ENCODE peak calls at places on chromosomes 4 and X, in eight cellular contexts. S is iPS DF 6.9, G is cardiac muscle cell, F is fibroblast of the aortic adventitia, R is astrocyte of the spinal cord, W is MG63, I is stomach, T is endothelial cell of umbilical vein. B is an unnamed sample.

GRCh38 chrX:106323357-106323756 is 155.3 kb downstream of the PWWP3B start:
- DNase-seq in S (no peak), G (no peak), F (no peak), R (no peak), W (no peak), I (no peak), T (no peak), B (no peak)

GRCh38 chrX:7985568-7985967 is 58.4 kb upstream of the PNPLA4 start:
- DNase-seq in S (no peak), G (no peak), F (no peak), R (peak; percentile 35), W (no peak), I (no peak), T (no peak), B (peak; percentile 22)

GRCh38 chrX:48794993-48795501 is 6.8 kb upstream of the HDAC6 start:
- DNase-seq in S (no peak), G (peak; percentile 67), F (peak; percentile 64), R (peak; percentile 39), W (peak; percentile 40), I (no peak), T (no peak), B (peak; percentile 84)

GRCh38 chr4:95183656-95184408 is 364.9 kb downstream of the UNC5C start:
- DNase-seq in S (no peak), G (no peak), F (no peak), R (no peak), W (no peak), I (no peak), T (no peak), B (no peak)

GRCh38 chr4:121189811-121190210 is 25.7 kb upstream of the TNIP3 start:
- DNase-seq in S (no peak), G (no peak), F (no peak), R (no peak), W (no peak), I (no peak), T (no peak), B (no peak)

GRCh38 chr4:160182727-160183126 is 1079.8 kb downstream of the RAPGEF2 start:
- DNase-seq in S (no peak), G (no peak), F (no peak), R (no peak), W (no peak), I (no peak), T (no peak), B (no peak)

GRCh38 chrX:107576841-107577240 is 51.5 kb upstream of the PRPS1 start:
- DNase-seq in S (no peak), G (no peak), F (no peak), R (no peak), W (no peak), I (no peak), T (no peak), B (no peak)

GRCh38 chr4:177451108-177451500 is 8.9 kb upstream of the AGA start:
- DNase-seq in S (no peak), G (no peak), F (no peak), R (no peak), W (no peak), I (no peak), T (no peak), B (no peak)

GRCh38 chrX:154649864-154650510 is 3.4 kb downstream of the CTAG2 start:
- DNase-seq in S (no peak), G (no peak), F (no peak), R (no peak), W (no peak), I (no peak), T (no peak), B (no peak)
- H3K4me3 ChIP-seq in S (no peak overlapping the region), G (no peak overlapping the region), F (no peak overlapping the region), R (no peak overlapping the region), W (no peak overlapping the region), I (no peak overlapping the region), T (no peak overlapping the region), B (no peak overlapping the region)

DNA sequence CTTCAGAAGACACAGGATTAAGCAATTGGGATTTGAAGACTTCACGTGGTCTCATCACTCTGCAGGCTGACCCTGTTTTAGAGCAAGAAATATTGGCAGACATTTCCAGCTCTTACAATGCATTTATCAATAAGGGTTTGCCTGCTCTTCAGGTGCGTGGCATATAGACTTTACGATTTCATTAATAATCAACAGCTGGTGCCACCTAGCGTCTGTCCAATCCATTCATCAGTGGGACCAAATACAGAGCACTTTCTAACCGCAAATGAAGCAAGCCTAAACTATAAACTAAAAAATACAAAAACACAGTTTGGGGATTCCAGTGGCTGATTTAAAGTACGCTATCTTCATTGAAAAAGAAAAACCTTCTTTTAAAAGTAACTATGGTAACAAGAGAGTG is 125.4 kb upstream of the DMD start:
- DNase-seq in S (no peak), G (peak; percentile 27), F (peak; percentile 25), R (peak; percentile 8), W (peak; percentile 9), I (no peak), T (peak; percentile 38), B (no peak)
- H3K4me3 ChIP-seq in S (no peak overlapping the region), G (no peak overlapping the region), F (no peak overlapping the region), R (no peak overlapping the region), W (peak overlapping the region; percentile 12), I (no peak overlapping the region), T (no peak overlapping the region), B (no peak overlapping the region)

DNA sequence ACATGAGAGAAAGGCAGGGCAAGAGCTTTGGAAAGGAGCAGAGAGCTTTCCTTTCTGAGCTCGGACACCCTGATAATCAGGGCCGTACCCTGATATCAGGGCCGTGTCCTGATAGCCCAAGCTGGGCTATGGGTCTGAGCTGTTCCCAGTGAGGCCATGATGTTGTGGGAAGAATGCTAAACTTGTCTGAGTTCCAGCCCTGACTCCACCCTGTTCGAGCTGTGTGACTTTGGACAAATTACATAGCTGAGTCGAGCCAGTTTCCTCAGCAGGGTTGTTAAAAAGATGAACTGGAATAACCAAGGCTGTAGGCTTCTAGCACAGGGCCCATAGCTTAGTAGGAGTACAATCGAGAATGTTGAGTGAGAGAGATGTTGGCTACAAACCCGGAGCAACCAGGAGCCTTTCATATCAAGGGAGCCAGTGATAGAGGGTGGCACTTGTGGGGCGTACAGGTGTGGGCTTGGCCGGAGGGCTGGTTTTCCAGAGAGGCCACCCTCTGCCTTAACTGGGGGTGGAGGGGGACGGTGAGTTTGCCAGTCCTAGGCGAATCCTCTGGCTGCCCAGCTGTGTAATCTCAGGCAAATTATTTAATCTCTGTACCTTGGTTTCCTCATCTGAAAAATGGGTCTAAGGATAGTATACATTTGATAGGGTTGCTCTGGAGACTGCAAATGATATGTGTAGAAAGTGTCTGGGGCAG is 3.5 kb upstream of the CXCR3 start:
- DNase-seq in S (no peak), G (peak; percentile 20), F (peak; percentile 60), R (no peak), W (no peak), I (no peak), T (no peak), B (peak; percentile 39)
- H3K4me3 ChIP-seq in S (no peak overlapping the region), G (no peak overlapping the region), F (no peak overlapping the region), R (no peak overlapping the region), W (no peak overlapping the region), I (no peak overlapping the region), T (no peak overlapping the region), B (no peak overlapping the region)

GRCh38 chr4:7755529-7755928 is 184.1 kb downstream of the AFAP1 start:
- DNase-seq in S (no peak), G (no peak), F (no peak), R (no peak), W (no peak), I (no peak), T (no peak), B (no peak)
- H3K4me3 ChIP-seq in S (no peak overlapping the region), G (no peak overlapping the region), F (no peak overlapping the region), R (no peak overlapping the region), W (no peak overlapping the region), I (no peak overlapping the region), T (no peak overlapping the region), B (no peak overlapping the region)

GRCh38 chr4:151329217-151330007 is 4.0 kb upstream of the SH3D19 start:
- DNase-seq in S (no peak), G (no peak), F (peak; percentile 26), R (no peak), W (no peak), I (no peak), T (no peak), B (peak; percentile 17)

GRCh38 chr4:151325320-151326246 is at the start of gene SH3D19:
- DNase-seq in S (no peak), G (peak; percentile 83), F (peak; percentile 66), R (peak; percentile 64), W (peak; percentile 79), I (peak; percentile 75), T (peak; percentile 91), B (peak; percentile 59)

DNA sequence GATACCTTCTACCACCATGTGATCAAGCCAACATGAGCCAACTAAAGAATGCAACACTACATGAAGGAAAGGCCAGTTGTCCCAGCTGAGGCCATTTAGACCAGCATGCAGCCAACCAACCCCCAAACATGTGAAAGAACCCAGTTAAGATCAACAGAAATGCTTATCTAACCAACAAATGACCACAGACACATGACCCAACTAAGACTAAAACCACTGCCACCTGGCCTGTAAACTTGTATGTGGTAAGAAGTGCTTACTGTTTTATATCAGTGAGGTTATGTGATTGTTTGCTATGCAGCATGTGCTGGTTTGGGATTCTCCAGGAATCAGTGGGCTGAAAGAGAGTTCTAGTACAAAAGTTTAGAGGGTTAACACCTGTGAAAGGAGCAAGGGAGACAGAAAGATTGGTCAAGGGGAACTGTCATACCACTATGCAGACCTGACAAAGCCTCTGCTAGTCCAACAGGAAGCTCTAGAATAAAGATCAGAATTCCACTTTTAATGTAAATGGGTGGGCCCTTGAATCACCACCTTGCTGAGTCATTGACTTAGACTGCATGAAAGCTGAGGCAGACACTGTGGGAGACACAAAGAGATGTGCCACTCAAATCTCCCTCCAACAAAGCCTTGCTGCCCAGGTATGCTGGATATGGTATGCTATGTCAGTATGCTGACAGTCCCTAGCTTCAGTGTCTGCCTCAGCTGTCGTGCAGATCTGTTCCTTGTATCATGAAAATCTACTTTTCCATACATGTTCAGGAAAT is 6.1 kb upstream of the SH3D19 start:
- DNase-seq in S (no peak), G (no peak), F (peak; percentile 35), R (peak; percentile 45), W (no peak), I (no peak), T (no peak), B (peak; percentile 17)
- H3K4me3 ChIP-seq in S (no peak overlapping the region), G (no peak overlapping the region), F (no peak overlapping the region), R (no peak overlapping the region), W (no peak overlapping the region), I (no peak overlapping the region), T (no peak overlapping the region), B (no peak overlapping the region)

DNA sequence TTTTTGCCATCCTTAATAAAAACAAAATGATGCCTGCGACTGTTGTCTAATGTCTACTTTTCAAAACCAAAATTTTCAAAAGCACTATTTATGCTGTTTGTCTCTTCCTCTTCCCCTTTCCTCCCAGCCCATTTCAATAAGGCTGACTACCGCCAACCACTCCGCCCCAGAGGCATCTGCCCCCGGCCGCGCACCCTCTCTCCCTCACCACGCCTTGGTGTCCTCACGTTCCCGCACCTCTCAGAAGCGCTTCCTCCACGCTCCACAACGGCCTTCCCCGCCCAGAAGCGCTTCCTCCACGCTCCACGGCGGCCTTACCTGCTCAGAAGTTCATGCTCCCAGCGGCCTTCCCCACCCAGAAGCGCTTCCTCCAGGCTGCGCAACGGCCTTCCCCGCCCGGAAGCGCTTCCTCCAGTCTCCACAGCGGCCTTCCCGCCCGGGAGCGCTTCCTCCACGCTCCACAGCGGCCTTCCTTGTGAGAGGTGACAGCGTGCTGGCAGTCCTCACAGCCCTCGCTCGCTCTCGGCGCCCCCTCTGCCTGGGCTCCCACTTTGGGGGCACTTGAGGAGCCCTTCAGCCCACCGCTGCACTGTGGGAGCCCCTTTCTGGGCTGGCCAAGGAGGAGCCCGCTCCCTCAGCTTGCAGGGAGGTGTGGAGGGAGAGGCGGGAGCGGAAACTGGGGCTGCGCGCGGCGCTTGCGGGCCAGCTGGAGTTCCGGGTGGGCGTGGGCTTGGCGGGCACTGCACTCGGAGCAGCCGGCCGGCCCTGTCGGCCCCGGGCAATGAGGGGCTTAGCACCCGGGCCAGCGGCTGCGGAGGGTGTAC is 490.4 kb upstream of the ZFP42 start:
- DNase-seq in S (no peak), G (no peak), F (no peak), R (no peak), W (no peak), I (no peak), T (no peak), B (no peak)
- H3K4me3 ChIP-seq in S (no peak overlapping the region), G (peak overlapping the region; percentile 13), F (no peak overlapping the region), R (no peak overlapping the region), W (no peak overlapping the region), I (no peak overlapping the region), T (no peak overlapping the region), B (no peak overlapping the region)

B was measured in AG10803.